ENCODE peak calls at places on chromosome 2, in seven cellular contexts. E is H1, R is K562, W is HepG2, V is GM12878, Y is GM12892, K is GM12891. I is an unnamed sample.

GRCh38 chr2:21330786-21331391 is 207.1 kb downstream of the TDRD15 start:
- DNase-seq in E (no peak), R (no peak), W (no peak), V (no peak), Y (no peak), K (no peak), I (no peak)

GRCh38 chr2:148917431-148917830 is 42.4 kb downstream of the KIF5C start:
- DNase-seq in E (no peak), R (no peak), W (no peak), V (no peak), Y (no peak), K (no peak), I (no peak)

GRCh38 chr2:217804338-217804737 is 198.5 kb downstream of the TNS1 start:
- DNase-seq in E (peak; percentile 66), R (no peak), W (no peak), V (no peak), Y (no peak), K (no peak), I (no peak)

GRCh38 chr2:162490052-162490717 is 146.3 kb downstream of the GCA start:
- DNase-seq in E (no peak), R (no peak), W (peak; percentile 17), V (peak; percentile 24), Y (no peak), K (no peak), I (no peak)

GRCh38 chr2:227513113-227513512 is 41.2 kb downstream of the AGFG1 start:
- DNase-seq in E (no peak), R (no peak), W (no peak), V (no peak), Y (no peak), K (no peak), I (peak; percentile 13)

GRCh38 chr2:53969285-53970094 is 1.3 kb downstream of the PSME4 start:
- DNase-seq in E (no peak), R (peak; percentile 12), W (peak; percentile 95), V (no peak), Y (no peak), K (no peak), I (peak; percentile 16)

GRCh38 chr2:215654177-215654850 is 218.4 kb upstream of the FN1 start:
- DNase-seq in E (no peak), R (no peak), W (no peak), V (no peak), Y (no peak), K (no peak), I (no peak)

GRCh38 chr2:3132466-3132865 is 245.2 kb downstream of the EIPR1 start:
- DNase-seq in E (no peak), R (no peak), W (no peak), V (no peak), Y (no peak), K (no peak), I (no peak)

GRCh38 chr2:50466694-50467093 is 565.2 kb downstream of the NRXN1 start:
- DNase-seq in E (no peak), R (no peak), W (no peak), V (no peak), Y (no peak), K (no peak), I (no peak)

GRCh38 chr2:104538082-104538481 is 315.8 kb upstream of the POU3F3 start:
- DNase-seq in E (no peak), R (no peak), W (no peak), V (no peak), Y (no peak), K (no peak), I (no peak)

GRCh38 chr2:71001592-71002570 is 7.2 kb upstream of the TEX261 start:
- DNase-seq in E (peak; percentile 61), R (peak; percentile 12), W (no peak), V (no peak), Y (no peak), K (no peak), I (peak; percentile 32)

GRCh38 chr2:231207734-231208133 is 9.3 kb downstream of the ARMC9 start:
- DNase-seq in E (no peak), R (no peak), W (no peak), V (no peak), Y (no peak), K (no peak), I (no peak)

GRCh38 chr2:38315707-38316333 is 61.3 kb downstream of the ATL2 start:
- DNase-seq in E (no peak), R (peak; percentile 41), W (peak; percentile 68), V (peak; percentile 11), Y (peak; percentile 13), K (peak; percentile 15), I (peak; percentile 67)

GRCh38 chr2:209719034-209719433 is 52.6 kb upstream of the UNC80 start:
- DNase-seq in E (no peak), R (no peak), W (no peak), V (no peak), Y (no peak), K (no peak), I (no peak)

GRCh38 chr2:11802782-11803191 is 56.4 kb downstream of the LPIN1 start:
- DNase-seq in E (no peak), R (no peak), W (no peak), V (no peak), Y (no peak), K (no peak), I (no peak)

GRCh38 chr2:202249521-202249850 is 11.1 kb upstream of the SUMO1 start:
- DNase-seq in E (no peak), R (no peak), W (no peak), V (no peak), Y (no peak), K (no peak), I (no peak)

GRCh38 chr2:215946581-215946980 is 66.8 kb downstream of the MREG start:
- DNase-seq in E (no peak), R (no peak), W (no peak), V (no peak), Y (no peak), K (no peak), I (no peak)

GRCh38 chr2:179787601-179788000 is 73.8 kb downstream of the ZNF385B start:
- DNase-seq in E (no peak), R (peak; percentile 47), W (no peak), V (no peak), Y (no peak), K (no peak), I (no peak)

GRCh38 chr2:161905389-161906046 is 168.5 kb downstream of the DPP4 start:
- DNase-seq in E (no peak), R (no peak), W (peak; percentile 11), V (peak; percentile 62), Y (no peak), K (no peak), I (no peak)

GRCh38 chr2:178163911-178164310 is 30.4 kb upstream of the OSBPL6 start:
- DNase-seq in E (no peak), R (no peak), W (no peak), V (no peak), Y (no peak), K (no peak), I (no peak)

GRCh38 chr2:178157574-178157973 is 36.7 kb upstream of the OSBPL6 start:
- DNase-seq in E (no peak), R (no peak), W (no peak), V (no peak), Y (no peak), K (no peak), I (no peak)

DNA sequence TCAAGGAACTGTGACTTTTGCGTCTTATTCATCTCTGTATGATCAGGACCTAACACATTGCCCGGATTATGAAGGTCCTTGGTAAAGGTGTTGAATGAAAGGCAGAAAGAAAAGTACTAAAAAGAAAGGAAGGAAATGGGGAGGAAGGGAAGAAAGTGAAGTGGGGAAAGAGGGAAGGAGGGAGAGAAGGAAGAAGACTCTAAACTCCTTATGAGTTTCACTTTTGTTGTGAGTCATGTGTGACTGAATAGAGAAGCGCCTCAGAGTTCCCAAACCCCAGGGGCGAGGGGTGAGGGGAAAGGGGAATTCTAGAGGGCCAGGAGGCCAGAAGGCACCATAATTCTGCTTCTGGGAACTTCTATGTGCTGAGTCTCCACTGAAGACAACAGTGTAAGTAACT is 30.9 kb upstream of the OSBPL6 start:
- DNase-seq in E (no peak), R (no peak), W (no peak), V (no peak), Y (no peak), K (no peak), I (no peak)
- TF ChIP-seq TAF1 in E (no peak), R (no peak), W (no peak), V (no peak), Y (no peak), K (no peak), I (no peak)

DNA sequence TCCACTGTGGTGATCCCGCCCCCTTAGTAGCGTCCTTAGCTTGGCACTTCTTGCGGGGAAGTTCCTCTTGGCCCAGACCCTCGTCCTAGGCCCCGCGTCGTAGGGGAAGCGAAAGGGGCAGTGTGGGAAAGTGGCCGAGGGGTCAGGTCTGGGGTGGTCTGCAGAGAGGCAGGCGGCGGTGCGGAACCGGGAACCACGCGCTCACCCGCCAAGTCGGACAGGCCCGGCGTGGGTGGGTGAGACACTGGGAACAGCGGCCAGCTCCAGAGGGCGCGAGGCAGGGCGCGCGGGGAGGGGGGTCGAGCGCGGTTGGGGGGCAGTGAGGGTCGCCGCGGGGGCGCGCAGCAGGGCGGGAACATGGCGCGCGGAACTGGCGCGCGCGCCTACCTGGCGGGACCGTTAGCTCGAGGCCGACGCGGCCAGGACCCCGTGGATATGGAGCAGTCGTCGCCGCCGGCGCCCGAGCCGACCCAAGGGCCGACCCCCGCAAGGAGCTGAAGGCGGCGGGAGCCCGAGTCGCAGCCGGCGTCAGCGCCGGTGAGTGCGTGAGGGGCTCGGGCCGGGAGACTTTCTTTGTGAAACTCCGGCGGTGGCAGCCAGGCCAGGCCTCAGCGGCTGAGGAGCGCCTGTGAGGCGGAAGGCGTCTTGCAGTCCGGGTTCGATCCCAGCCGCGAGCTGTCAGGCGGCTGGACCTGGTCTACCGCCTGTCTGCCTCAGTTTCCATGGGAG is 2896.7 kb upstream of the TEKT4 start:
- DNase-seq in E (no peak), R (no peak), W (no peak), V (no peak), Y (no peak), K (no peak), I (no peak)
- TF ChIP-seq TAF1 in E (no peak), R (no peak), W (no peak), V (no peak), Y (no peak), K (no peak), I (no peak)

GRCh38 chr2:234298916-234299315 is 198.0 kb downstream of the ARL4C start:
- DNase-seq in E (no peak), R (no peak), W (no peak), V (no peak), Y (no peak), K (no peak), I (no peak)

GRCh38 chr2:234300393-234300792 is 196.5 kb downstream of the ARL4C start:
- DNase-seq in E (no peak), R (no peak), W (no peak), V (no peak), Y (no peak), K (no peak), I (no peak)

GRCh38 chr2:234304945-234305344 is 191.9 kb downstream of the ARL4C start:
- DNase-seq in E (no peak), R (no peak), W (no peak), V (no peak), Y (no peak), K (no peak), I (no peak)

GRCh38 chr2:234302664-234302991 is 194.3 kb downstream of the ARL4C start:
- DNase-seq in E (no peak), R (no peak), W (no peak), V (no peak), Y (no peak), K (no peak), I (no peak)

GRCh38 chr2:234300932-234301823 is 195.7 kb downstream of the ARL4C start:
- DNase-seq in E (no peak), R (no peak), W (no peak), V (no peak), Y (no peak), K (no peak), I (no peak)
- TF ChIP-seq TAF1 in E (no peak), R (no peak), W (no peak), V (no peak), Y (no peak), K (no peak), I (no peak)

GRCh38 chr2:127324635-127325034 is 30.7 kb upstream of the ERCC3 start:
- DNase-seq in E (no peak), R (peak; percentile 41), W (peak; percentile 59), V (no peak), Y (no peak), K (no peak), I (peak; percentile 50)
- TF ChIP-seq TAF1 in E (no peak), R (no peak), W (no peak), V (no peak), Y (no peak), K (no peak), I (no peak)

I was measured in SK-N-SH.